ENCODE peak calls at places on chromosomes 12 and 14, in four cellular contexts. B, D, E and M are unnamed samples. For H3K27me3 and H3K36me3, the result is how much of the 10 kb centered on the place peaks cover.

GRCh38 chr12:80490329-80490728 is 46.3 kb downstream of the PTPRQ start:
- DNase-seq in B (no peak), E (no peak), D (no peak), M (no peak)

GRCh38 chr14:99568567-99569560 is 35.1 kb downstream of the CCDC85C start:
- DNase-seq in B (no peak), E (no peak), D (no peak), M (no peak)

GRCh38 chr14:86510503-86510902 is 980.6 kb downstream of the FLRT2 start:
- DNase-seq in E (no peak), B (no peak), D (no peak), M (no peak)

GRCh38 chr12:9761407-9761736 is 671 bp upstream of the CD69 start:
- DNase-seq in B (no peak), E (no peak), D (no peak), M (no peak)

GRCh38 chr12:27424631-27425230 is 21.8 kb upstream of the SMCO2 start:
- DNase-seq in B (no peak), E (peak), D (no peak), M (no peak)

GRCh38 chr14:31949709-31950108 is 127.4 kb upstream of the ARHGAP5 start:
- DNase-seq in E (no peak), D (no peak), B (no peak), M (no peak)

GRCh38 chr14:96170961-96171592 is 33.6 kb upstream of the BDKRB2 start:
- DNase-seq in E (no peak), B (no peak), D (no peak), M (no peak)

GRCh38 chr12:50174971-50175715 is 8.0 kb upstream of the CERS5 start:
- DNase-seq in B (no peak), D (no peak), E (no peak), M (no peak)

GRCh38 chr12:89648211-89648930 is 60.3 kb downstream of the ATP2B1 start:
- DNase-seq in E (peak), B (no peak), D (no peak), M (no peak)

GRCh38 chr12:43241971-43242370 is 310.0 kb downstream of the ADAMTS20 start:
- DNase-seq in E (peak), B (no peak), D (peak), M (no peak)

GRCh38 chr14:59126714-59127436 is 61.6 kb upstream of the DAAM1 start:
- DNase-seq in D (no peak), E (peak), B (no peak), M (no peak)

GRCh38 chr14:61640158-61640833 is 55.0 kb upstream of the HIF1A start:
- DNase-seq in D (no peak), B (no peak), E (no peak), M (no peak)

GRCh38 chr12:24947541-24948451 is 1.1 kb downstream of the BCAT1 start:
- DNase-seq in E (no peak), D (no peak), B (no peak), M (no peak)

GRCh38 chr12:21941522-21942376 is 523 bp upstream of the ABCC9 start:
- DNase-seq in D (no peak), E (peak), B (peak), M (no peak)

GRCh38 chr12:69097619-69098368 is 141.6 kb upstream of the CPSF6 start:
- DNase-seq in B (no peak), D (no peak), E (peak), M (no peak)

GRCh38 chr14:23829736-23830474 is 123.7 kb upstream of the DHRS4 start:
- DNase-seq in B (no peak), E (peak), D (peak), M (peak)

GRCh38 chr14:99122521-99123125 is 149.4 kb downstream of the BCL11B start:
- DNase-seq in D (no peak), B (no peak), E (no peak), M (no peak)

GRCh38 chr14:61246721-61247120 is 34.4 kb downstream of the TMEM30B start:
- DNase-seq in E (no peak), B (no peak), D (no peak), M (no peak)

GRCh38 chr14:95575820-95576473 is 41.1 kb downstream of the GLRX5 start:
- DNase-seq in D (no peak), E (no peak), B (no peak), M (no peak)

GRCh38 chr12:77204055-77204454 is 138.7 kb upstream of the E2F7 start:
- DNase-seq in E (peak), B (no peak), D (no peak), M (no peak)

GRCh38 chr12:41577995-41578394 is 389.9 kb downstream of the PDZRN4 start:
- DNase-seq in B (no peak), D (no peak), E (no peak), M (no peak)

GRCh38 chr14:77126461-77126990 is 15.1 kb downstream of the ZDHHC22 start:
- DNase-seq in E (no peak), D (no peak), B (no peak), M (no peak)
- H3K27me3 ChIP-seq in E (under half), D (under half), B (under half), M (under half)

GRCh38 chr14:63050694-63051093 is 5.4 kb upstream of the KCNH5 start:
- DNase-seq in E (no peak), B (no peak), D (no peak), M (no peak)

GRCh38 chr14:63046339-63047268 is 1.3 kb upstream of the KCNH5 start:
- DNase-seq in B (no peak), E (no peak), D (no peak), M (no peak)

GRCh38 chr14:63051301-63051700 is 6.0 kb upstream of the KCNH5 start:
- DNase-seq in E (no peak), B (no peak), D (no peak), M (no peak)

GRCh38 chr14:63045234-63045611 is at the start of gene KCNH5:
- DNase-seq in B (no peak), E (peak), D (no peak), M (peak)

GRCh38 chr14:63045612-63046320 is 508 bp upstream of the KCNH5 start:
- DNase-seq in E (peak), D (no peak), B (no peak), M (peak)
- H3K4me3 ChIP-seq in E (peak), D (peak), B (no peak), M (peak)

GRCh38 chr12:57104292-57104910 is 6.8 kb downstream of the STAT6 start:
- DNase-seq in B (no peak), D (no peak), E (no peak), M (no peak)
- H3K36me3 ChIP-seq in B (under half), D (under half), E (under half), M (under half)

DNA sequence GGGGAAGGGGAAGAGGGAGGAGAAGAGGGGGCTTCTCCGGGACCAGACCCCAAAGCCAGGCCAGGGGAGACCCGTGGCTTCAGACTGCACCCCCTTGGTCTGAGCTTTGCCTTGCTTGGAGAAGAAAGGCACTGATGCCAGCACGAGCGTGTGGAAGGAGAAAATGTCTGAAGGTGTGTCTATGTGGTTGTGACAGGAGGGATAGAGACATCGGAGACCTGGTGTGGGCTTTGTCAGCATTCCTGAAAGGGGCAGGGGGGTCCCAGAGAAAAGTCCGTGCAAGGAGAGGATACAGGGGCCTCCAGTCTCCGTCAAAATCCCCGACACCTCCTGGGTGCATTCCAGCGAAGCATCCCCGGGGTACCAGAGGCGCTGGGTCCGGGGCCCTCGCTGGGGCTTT is 139.0 kb upstream of the LHX5 start:
- DNase-seq in E (no peak), B (no peak), D (no peak), M (no peak)
- H3K27me3 ChIP-seq in E (under half), B (under half), D (under half), M (under half)

DNA sequence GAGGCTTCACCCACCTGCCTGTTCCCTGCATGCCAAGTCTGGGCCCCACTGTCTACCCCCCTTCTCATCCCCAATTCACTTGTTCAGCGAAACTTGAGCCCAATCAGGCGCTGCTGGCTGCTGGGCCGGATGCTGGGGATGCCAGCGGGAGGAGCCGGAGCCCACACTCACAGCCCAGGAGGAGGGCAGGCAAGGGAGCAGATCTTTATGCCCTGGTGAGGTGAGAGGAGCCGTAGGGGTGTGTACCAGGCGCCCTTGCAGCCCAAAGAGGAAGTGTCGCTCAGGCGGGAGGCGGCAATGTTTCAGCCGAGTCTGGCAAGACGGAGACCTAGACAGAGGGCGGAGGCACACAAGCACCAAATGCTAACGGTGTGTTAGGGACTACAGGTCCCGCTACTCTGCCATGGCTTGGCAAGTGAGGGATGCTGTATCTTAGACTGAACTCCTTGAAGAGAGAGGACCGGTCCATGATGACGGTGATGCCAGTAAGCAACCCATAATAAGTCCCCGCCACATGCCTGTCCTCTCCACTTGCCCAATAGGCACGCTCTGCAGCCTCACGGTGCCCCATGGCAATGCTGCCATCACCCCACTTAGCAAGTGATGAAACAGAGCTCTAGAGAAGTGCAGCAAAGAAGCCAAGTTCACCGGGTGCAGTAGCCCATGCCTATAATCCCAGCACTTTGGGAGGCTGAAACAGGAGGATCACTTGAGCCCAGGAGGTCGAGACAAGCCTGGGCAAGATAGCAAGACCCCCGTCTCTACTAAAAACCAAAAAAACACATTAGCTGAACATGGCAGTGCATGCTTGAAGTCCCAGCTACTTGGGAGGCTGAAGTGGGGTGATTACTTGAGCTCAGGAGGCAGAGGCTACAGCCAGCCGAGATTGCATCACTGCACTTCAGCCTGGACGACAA is 41.6 kb downstream of the LRRC74A start:
- DNase-seq in B (peak), E (no peak), D (no peak), M (no peak)
- H3K4me3 ChIP-seq in B (no peak), E (no peak), D (no peak), M (no peak)

GRCh38 chr12:103933237-103933636 is 3.0 kb downstream of the HSP90B1 start:
- DNase-seq in B (no peak), D (no peak), E (no peak), M (no peak)
- H3K36me3 ChIP-seq in B (under half), D (under half), E (under half), M (half or more)

GRCh38 chr14:56754966-56755365 is 55.3 kb downstream of the OTX2 start:
- DNase-seq in D (no peak), E (no peak), B (no peak), M (no peak)

GRCh38 chr14:56752428-56752827 is 57.9 kb downstream of the OTX2 start:
- DNase-seq in B (no peak), D (no peak), E (no peak), M (no peak)

GRCh38 chr14:56751471-56751870 is 58.8 kb downstream of the OTX2 start:
- DNase-seq in E (no peak), D (no peak), B (no peak), M (no peak)
- H3K27me3 ChIP-seq in E (under half), D (under half), B (under half), M (under half)